ENCODE peak calls at places on chromosomes 11 and 22, in four cellular contexts. B is vagina; K is stimulated activated CD8-positive, alpha-beta memory T cell treated with anti-CD3 and anti-CD28 coated beads, Interleukin-12 subunit alpha, Interleukin-12 subunit beta, amount 100 ng/mL, for 4 hours; P is AG09309. V is an unnamed sample.

GRCh38 chr22:31206896-31207687 is 5.0 kb upstream of the LIMK2 start:
- DNase-seq in B (no peak), K (no peak), P (no peak), V (no peak)

GRCh38 chr11:22192289-22192641 is 620 bp upstream of the ANO5 start:
- DNase-seq in P (no peak), K (no peak), B (no peak), V (no peak)

GRCh38 chr11:61966673-61967176 is 709 bp downstream of the FTH1 start:
- DNase-seq in B (no peak), K (no peak), P (no peak), V (no peak)

GRCh38 chr11:101436511-101437142 is 147.2 kb downstream of the TRPC6 start:
- DNase-seq in K (no peak), B (no peak), P (no peak), V (no peak)

GRCh38 chr11:203945-204586 is 3.1 kb downstream of the BET1L start:
- DNase-seq in K (no peak), P (no peak), B (no peak), V (no peak)

GRCh38 chr11:72642815-72643511 is 31.3 kb downstream of the PDE2A start:
- DNase-seq in B (no peak), P (no peak), K (peak; percentile 51), V (peak; percentile 19)

GRCh38 chr11:74566386-74566960 is 25.9 kb upstream of the POLD3 start:
- DNase-seq in P (no peak), K (no peak), B (no peak), V (no peak)

GRCh38 chr11:62804310-62805043 is 763 bp downstream of the NXF1 start:
- DNase-seq in B (no peak), K (no peak), P (no peak), V (no peak)

GRCh38 chr11:91047882-91048281 is 825.0 kb upstream of the CHORDC1 start:
- DNase-seq in P (no peak), B (no peak), K (no peak), V (no peak)

GRCh38 chr11:77038825-77039326 is 4.7 kb downstream of the B3GNT6 start:
- DNase-seq in B (no peak), P (no peak), K (no peak), V (no peak)

GRCh38 chr22:24059121-24059520 is 48.0 kb downstream of the CABIN1 start:
- DNase-seq in K (no peak), P (peak; percentile 83), B (no peak), V (no peak)

GRCh38 chr11:82902086-82902485 is 550 bp downstream of the DDIAS start:
- DNase-seq in K (no peak), B (no peak), P (no peak), V (no peak)

GRCh38 chr22:24768537-24769374 is 5.8 kb downstream of the PIWIL3 start:
- DNase-seq in B (no peak), P (no peak), K (no peak), V (peak; percentile 9)

GRCh38 chr11:44725016-44725651 is 1.6 kb upstream of the TSPAN18 start:
- DNase-seq in B (no peak), P (no peak), K (no peak), V (no peak)

GRCh38 chr11:75263944-75264349 is 23.4 kb downstream of the TPBGL start:
- DNase-seq in K (no peak), P (no peak), B (no peak), V (no peak)

GRCh38 chr11:118205979-118206611 is 18.7 kb downstream of the JAML start:
- DNase-seq in P (no peak), B (no peak), K (no peak), V (no peak)